ENCODE peak calls at places on chromosomes 7 and 10, in nine cellular contexts. I, P, J, G, C, Q, Y, N and V are unnamed samples.

GRCh38 chr7:139071683-139072082 is 35.8 kb upstream of the ZC3HAV1L start:
- DNase-seq in I (no peak), P (no peak), J (no peak), G (no peak), C (no peak), Q (no peak), Y (no peak), N (no peak), V (no peak)

GRCh38 chr10:45380903-45381610 is 7.0 kb downstream of the ALOX5 start:
- DNase-seq in I (no peak), P (no peak), J (no peak), G (peak), C (no peak), Q (no peak), Y (no peak), N (no peak), V (no peak)

GRCh38 chr7:30650455-30650854 is 31.8 kb downstream of the CRHR2 start:
- DNase-seq in I (peak), P (no peak), J (no peak), G (no peak), C (no peak), Q (no peak), Y (no peak), N (no peak), V (no peak)

GRCh38 chr7:18638594-18639452 is 143.3 kb downstream of the HDAC9 start:
- DNase-seq in I (no peak), P (no peak), J (peak), G (no peak), C (no peak), Q (peak), Y (peak), N (no peak), V (no peak)

GRCh38 chr7:43878867-43879266 is 9.6 kb upstream of the MRPS24 start:
- DNase-seq in I (no peak), P (no peak), J (no peak), G (no peak), C (no peak), Q (peak), Y (no peak), N (no peak), V (no peak)

GRCh38 chr7:142420554-142421362 is 162.9 kb upstream of the PRSS58 start:
- DNase-seq in I (peak), P (no peak), J (no peak), G (no peak), C (no peak), Q (no peak), Y (peak), N (no peak), V (no peak)

GRCh38 chr7:19317461-19317860 is 172.2 kb upstream of the FERD3L start:
- DNase-seq in I (no peak), P (no peak), J (no peak), G (no peak), C (no peak), Q (no peak), Y (no peak), N (no peak), V (no peak)

GRCh38 chr10:31013331-31013730 is 18.3 kb downstream of the ZNF438 start:
- DNase-seq in I (no peak), P (no peak), J (no peak), G (no peak), C (no peak), Q (no peak), Y (no peak), N (no peak), V (no peak)

GRCh38 chr7:3722396-3722846 is 421.4 kb downstream of the SDK1 start:
- DNase-seq in I (peak), P (peak), J (no peak), G (no peak), C (peak), Q (no peak), Y (no peak), N (no peak), V (no peak)

GRCh38 chr7:50821457-50821977 is 38.8 kb upstream of the GRB10 start:
- DNase-seq in I (no peak), P (no peak), J (no peak), G (no peak), C (no peak), Q (no peak), Y (peak), N (no peak), V (no peak)

GRCh38 chr7:15399446-15399845 is 162.4 kb downstream of the AGMO start:
- DNase-seq in I (no peak), P (no peak), J (no peak), G (no peak), C (no peak), Q (peak), Y (no peak), N (no peak), V (no peak)

GRCh38 chr7:148694631-148695030 is 4.1 kb upstream of the CUL1 start:
- DNase-seq in I (no peak), P (no peak), J (no peak), G (no peak), C (no peak), Q (no peak), Y (no peak), N (no peak), V (no peak)

GRCh38 chr7:27030393-27031001 is 65.3 kb downstream of the HOXA1 start:
- DNase-seq in I (no peak), P (no peak), J (no peak), G (no peak), C (no peak), Q (no peak), Y (no peak), N (no peak), V (no peak)

GRCh38 chr10:71264345-71265200 is 52.2 kb downstream of the UNC5B start:
- DNase-seq in I (no peak), P (no peak), J (no peak), G (no peak), C (no peak), Q (no peak), Y (no peak), N (no peak), V (no peak)

GRCh38 chr10:30042820-30043219 is 16.6 kb downstream of the JCAD start:
- DNase-seq in I (no peak), P (no peak), J (no peak), G (no peak), C (no peak), Q (no peak), Y (no peak), N (no peak), V (no peak)

GRCh38 chr7:146028251-146028750 is 88.3 kb upstream of the CNTNAP2 start:
- DNase-seq in I (no peak), P (no peak), J (no peak), G (no peak), C (no peak), Q (no peak), Y (no peak), N (no peak), V (no peak)

GRCh38 chr7:121442845-121443244 is 46.7 kb upstream of the FAM3C start:
- DNase-seq in I (no peak), P (no peak), J (no peak), G (no peak), C (no peak), Q (no peak), Y (peak), N (no peak), V (no peak)

DNA sequence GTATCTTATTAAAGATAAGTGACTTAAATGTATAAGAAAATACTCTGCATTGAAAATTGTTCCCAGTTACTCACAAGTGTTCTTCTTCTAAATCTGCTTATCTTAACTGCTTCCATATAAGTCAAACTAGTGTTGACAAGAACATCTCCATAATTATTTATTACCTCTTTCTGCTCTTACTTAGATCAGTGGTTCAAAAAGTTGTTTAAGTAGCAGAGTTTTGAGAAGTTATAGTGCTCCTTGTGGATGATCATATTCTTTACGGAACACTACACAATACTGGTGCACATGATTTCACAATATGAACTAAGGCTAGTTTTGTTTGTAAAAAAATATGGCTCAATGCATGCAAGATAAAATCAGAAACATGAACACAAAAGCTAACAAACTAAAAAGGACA is 168.4 kb downstream of the SEMA3D start:
- DNase-seq in I (no peak), P (no peak), J (no peak), G (no peak), C (no peak), Q (peak), Y (peak), N (no peak), V (no peak)
- TF ChIP-seq CTCF in I (no peak), P (no peak), J (no peak), G (no peak), C (no peak), Q (no peak), Y (peak), N (no peak), V (no peak)

GRCh38 chr7:134552105-134552504 is 3.2 kb downstream of the AKR1B15 start:
- DNase-seq in I (peak), P (no peak), J (no peak), G (no peak), C (no peak), Q (no peak), Y (no peak), N (no peak), V (no peak)
- TF ChIP-seq CTCF in I (peak), P (no peak), J (no peak), G (no peak), C (no peak), Q (peak), Y (peak), N (no peak), V (peak)

DNA sequence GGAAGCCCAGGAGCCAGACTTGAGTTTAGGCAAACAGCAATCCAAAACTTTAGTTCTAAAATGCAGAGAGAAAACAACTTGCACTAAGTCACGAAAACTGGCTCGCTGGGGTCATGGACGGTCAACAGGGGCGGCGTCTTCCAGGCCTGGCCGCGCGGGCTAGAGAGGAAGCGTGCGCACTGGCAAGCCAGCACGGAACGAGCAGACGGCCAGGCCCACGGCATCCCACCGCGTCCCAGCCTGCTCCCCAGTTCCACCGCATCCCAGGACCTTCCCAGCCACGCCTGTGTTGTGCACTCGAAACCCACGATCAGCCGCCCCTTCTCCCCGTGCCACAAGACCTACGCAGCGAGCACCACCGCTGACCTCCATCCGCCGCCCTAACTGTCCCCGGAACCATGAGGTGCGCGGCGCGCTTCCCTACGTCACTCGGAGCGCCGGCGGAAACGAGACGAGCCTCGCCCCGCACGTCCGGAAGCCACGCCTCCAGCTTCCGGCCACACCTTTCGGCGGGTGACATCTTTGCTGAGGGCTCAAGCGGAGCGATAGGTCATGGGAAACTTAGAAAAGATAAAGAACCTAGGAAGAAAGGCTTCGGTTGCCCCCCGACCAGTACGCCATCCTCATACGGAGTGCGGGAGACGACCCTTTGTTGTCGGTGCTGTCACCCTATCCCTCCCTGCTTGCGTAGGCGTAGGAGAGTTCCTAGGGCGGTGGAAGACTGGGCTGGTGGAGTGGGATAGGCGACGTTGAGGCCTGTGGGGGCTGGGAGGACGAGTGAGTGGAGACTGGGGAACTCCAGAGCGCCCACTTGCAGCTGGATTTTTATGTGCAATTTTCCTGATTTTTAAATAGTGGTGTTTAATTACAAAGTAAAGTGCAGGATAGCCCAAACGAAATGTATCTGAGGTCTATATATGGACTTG is at the start of gene TBRG4:
- DNase-seq in I (peak), P (peak), J (peak), G (peak), C (peak), Q (peak), Y (peak), N (peak), V (peak)
- TF ChIP-seq CTCF in I (peak), P (peak), J (no peak), G (no peak), C (no peak), Q (peak), Y (peak), N (peak), V (peak)

GRCh38 chr7:85075864-85076263 is 111.0 kb downstream of the SEMA3D start:
- DNase-seq in I (no peak), P (no peak), J (no peak), G (no peak), C (no peak), Q (no peak), Y (no peak), N (no peak), V (no peak)
- TF ChIP-seq CTCF in I (no peak), P (no peak), J (no peak), G (no peak), C (no peak), Q (no peak), Y (no peak), N (no peak), V (no peak)

GRCh38 chr7:94228223-94228622 is 166.5 kb upstream of the COL1A2 start:
- DNase-seq in I (no peak), P (no peak), J (no peak), G (no peak), C (no peak), Q (no peak), Y (no peak), N (no peak), V (no peak)
- TF ChIP-seq CTCF in I (no peak), P (no peak), J (no peak), G (no peak), C (no peak), Q (no peak), Y (no peak), N (no peak), V (no peak)

GRCh38 chr10:44016101-44016500 is 367.4 kb upstream of the ZNF32 start:
- DNase-seq in I (no peak), P (no peak), J (no peak), G (no peak), C (no peak), Q (no peak), Y (no peak), N (no peak), V (no peak)
- TF ChIP-seq CTCF in I (no peak), P (no peak), J (no peak), G (no peak), C (no peak), Q (no peak), Y (no peak), N (no peak), V (no peak)

DNA sequence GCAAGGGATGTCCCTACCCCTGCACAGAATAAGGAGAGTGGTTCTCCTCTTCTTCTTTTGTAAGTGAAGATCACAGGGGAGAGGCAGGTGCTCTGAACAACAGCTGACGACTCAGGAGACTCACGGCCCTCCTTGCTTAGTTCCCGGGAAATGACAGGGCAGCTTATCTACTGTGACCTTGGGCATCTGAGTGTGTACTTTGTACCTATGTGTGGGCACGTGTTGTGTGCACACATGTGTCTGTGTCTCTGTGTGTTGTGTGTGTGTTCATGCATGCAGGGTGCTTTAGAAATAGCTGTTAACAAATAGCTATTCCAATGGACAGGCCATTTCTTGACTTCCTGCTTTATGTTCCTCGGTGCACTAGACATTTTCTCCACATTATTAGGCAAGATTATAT is 80.5 kb upstream of the NPS start:
- DNase-seq in I (no peak), P (no peak), J (no peak), G (no peak), C (no peak), Q (no peak), Y (no peak), N (no peak), V (no peak)
- TF ChIP-seq CTCF in I (no peak), P (no peak), J (no peak), G (no peak), C (no peak), Q (no peak), Y (no peak), N (no peak), V (no peak)

GRCh38 chr10:130049244-130049643 is 61.4 kb downstream of the C10orf143 start:
- DNase-seq in I (no peak), P (no peak), J (no peak), G (no peak), C (no peak), Q (no peak), Y (no peak), N (no peak), V (no peak)
- TF ChIP-seq CTCF in I (no peak), P (no peak), J (no peak), G (no peak), C (no peak), Q (no peak), Y (no peak), N (no peak), V (no peak)